ENCODE peak calls at places on chromosomes 3 and 15, in four cellular contexts. K is IMR-90, V is endothelial cell of umbilical vein, B is K562. N is an unnamed sample.

GRCh38 chr3:42855547-42856380 is 19.9 kb downstream of the CYP8B1 start:
- DNase-seq in K (no peak), V (no peak), B (peak), N (no peak)

GRCh38 chr3:136734382-136735070 is 17.7 kb downstream of the STAG1 start:
- DNase-seq in K (no peak), V (peak), B (no peak), N (no peak)

GRCh38 chr3:94246136-94246535 is 183.3 kb downstream of the NSUN3 start:
- DNase-seq in K (no peak), V (no peak), B (no peak), N (no peak)

GRCh38 chr3:114775395-114775794 is 371.7 kb downstream of the ZBTB20 start:
- DNase-seq in K (peak), V (no peak), B (no peak), N (no peak)

GRCh38 chr3:49716169-49716568 is 3.3 kb downstream of the AMIGO3 start:
- DNase-seq in K (no peak), V (no peak), B (no peak), N (no peak)

GRCh38 chr15:92882697-92883642 is 17.2 kb upstream of the CHD2 start:
- DNase-seq in K (no peak), V (no peak), B (no peak), N (no peak)

GRCh38 chr3:13287833-13288232 is 132.3 kb downstream of the NUP210 start:
- DNase-seq in K (no peak), V (no peak), B (no peak), N (no peak)

GRCh38 chr15:87961851-87962816 is 294.4 kb downstream of the NTRK3 start:
- DNase-seq in K (no peak), V (no peak), B (no peak), N (no peak)

GRCh38 chr3:33439421-33440327 is 531 bp downstream of the UBP1 start:
- DNase-seq in K (peak), V (peak), B (peak), N (no peak)

GRCh38 chr3:184679056-184679502 is 32.8 kb downstream of the MAGEF1 start:
- DNase-seq in K (no peak), V (no peak), B (no peak), N (no peak)

GRCh38 chr15:39623550-39623931 is 42.7 kb downstream of the THBS1 start:
- DNase-seq in K (no peak), V (no peak), B (no peak), N (peak)

GRCh38 chr15:44535092-44535491 is 1.9 kb upstream of the EIF3J start:
- DNase-seq in K (no peak), V (no peak), B (no peak), N (no peak)

GRCh38 chr3:121989943-121990342 is 32.1 kb downstream of the ILDR1 start:
- DNase-seq in K (no peak), V (no peak), B (no peak), N (no peak)

GRCh38 chr3:36932979-36933378 is 11.9 kb downstream of the TRANK1 start:
- DNase-seq in K (peak), V (no peak), B (no peak), N (no peak)

GRCh38 chr3:4750306-4751056 is 228.8 kb upstream of the BHLHE40 start:
- DNase-seq in K (peak), V (peak), B (no peak), N (no peak)

GRCh38 chr3:53484979-53485378 is 9.4 kb upstream of the CACNA1D start:
- DNase-seq in K (no peak), V (no peak), B (no peak), N (no peak)

GRCh38 chr3:45214061-45214680 is 11.9 kb downstream of the TMEM158 start:
- DNase-seq in K (no peak), V (no peak), B (no peak), N (no peak)

GRCh38 chr3:187997490-187997889 is 156.5 kb upstream of the LPP start:
- DNase-seq in K (peak), V (no peak), B (no peak), N (no peak)

GRCh38 chr3:177102526-177102925 is 94.8 kb downstream of the TBL1XR1 start:
- DNase-seq in K (peak), V (no peak), B (peak), N (no peak)

GRCh38 chr15:73305331-73306211 is 63.2 kb downstream of the HCN4 start:
- DNase-seq in K (peak), V (peak), B (peak), N (no peak)

GRCh38 chr3:30354972-30355371 is 251.4 kb upstream of the TGFBR2 start:
- DNase-seq in K (peak), V (peak), B (no peak), N (no peak)

GRCh38 chr3:30354513-30354912 is 251.9 kb upstream of the TGFBR2 start:
- DNase-seq in K (no peak), V (no peak), B (no peak), N (no peak)

GRCh38 chr3:30350901-30351300 is 255.5 kb upstream of the TGFBR2 start:
- DNase-seq in K (no peak), V (peak), B (no peak), N (no peak)

GRCh38 chr3:30353711-30354467 is 252.5 kb upstream of the TGFBR2 start:
- DNase-seq in K (no peak), V (no peak), B (no peak), N (peak)

GRCh38 chr3:30352919-30353318 is 253.5 kb upstream of the TGFBR2 start:
- DNase-seq in K (no peak), V (peak), B (no peak), N (no peak)
- TF ChIP-seq FOS in K (no peak), V (no peak), B (no peak), N (no peak)

DNA sequence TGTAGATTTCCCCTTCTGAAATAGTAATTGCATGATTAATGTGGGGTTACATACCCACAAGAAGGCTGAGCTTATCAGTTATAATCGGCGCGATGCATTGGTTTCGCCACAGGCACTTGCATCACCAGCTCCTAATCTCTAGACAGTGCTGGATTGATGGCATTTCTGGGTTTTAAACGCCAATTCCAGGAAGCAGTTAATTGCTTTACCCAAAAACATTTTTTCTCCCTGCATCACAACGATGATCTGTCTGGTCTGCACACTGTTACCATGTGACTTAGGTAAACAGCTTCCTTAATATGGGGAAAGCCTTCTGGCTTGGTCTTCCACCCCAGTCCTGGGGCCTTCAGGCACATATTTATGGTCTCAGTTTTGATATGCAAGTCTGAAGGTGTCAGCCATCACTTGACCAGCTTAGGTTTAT is 70.0 kb upstream of the HEG1 start:
- DNase-seq in K (peak), V (no peak), B (no peak), N (no peak)
- TF ChIP-seq FOS in K (peak), V (no peak), B (no peak), N (no peak)

GRCh38 chr15:25061808-25062550 is 107.2 kb downstream of the SNRPN start:
- DNase-seq in K (no peak), V (no peak), B (no peak), N (no peak)
- TF ChIP-seq FOS in K (no peak), V (no peak), B (no peak), N (no peak)

GRCh38 chr15:41935566-41936020 is 36.8 kb downstream of the EHD4 start:
- DNase-seq in K (no peak), V (no peak), B (no peak), N (no peak)
- TF ChIP-seq FOS in K (no peak), V (no peak), B (no peak), N (no peak)